ENCODE peak calls at places on chromosomes 3 and 15, in nine cellular contexts. F is epithelial cell of esophagus; N is islet precursor cell; H is stimulated activated CD4-positive, alpha-beta T cell treated with anti-CD3 and anti-CD28 coated beads, Interleukin-12 subunit alpha, Interleukin-12 subunit beta, amount 100 ng/mL, for 24 hours; T is amygdala; O is effector memory CD8-positive, alpha-beta T cell; S is activated naive CD4-positive, alpha-beta T cell; C is NB4; B is substantia nigra. R is an unnamed sample.
A peak's percentile ranks its signal among the peaks of the same experiment; 100 is the strongest.

GRCh38 chr15:88113909-88114308 is 142.6 kb downstream of the NTRK3 start:
- DNase-seq in F (no peak), O (no peak), S (no peak), B (no peak), H (no peak), C (no peak), N (peak; percentile 69), T (no peak), R (no peak)

GRCh38 chr3:72042397-72043211 is 257.7 kb upstream of the PROK2 start:
- DNase-seq in F (no peak), S (no peak), B (no peak), O (no peak), T (no peak), C (no peak), H (no peak), N (peak; percentile 86), R (no peak)

GRCh38 chr3:78507196-78507984 is 1260.4 kb downstream of the ROBO1 start:
- DNase-seq in S (no peak), T (no peak), B (no peak), C (no peak), O (no peak), H (no peak), N (peak; percentile 91), F (peak; percentile 79), R (no peak)

GRCh38 chr15:90190606-90191343 is 10.4 kb upstream of the SEMA4B start:
- DNase-seq in T (no peak), N (no peak), H (no peak), S (no peak), C (no peak), O (no peak), B (no peak), F (peak; percentile 97), R (no peak)

GRCh38 chr3:155760653-155761052 is 15.8 kb upstream of the PLCH1 start:
- DNase-seq in H (no peak), C (no peak), S (no peak), B (no peak), F (no peak), O (no peak), T (no peak), N (no peak), R (no peak)

GRCh38 chr15:76340802-76341365 is 4.3 kb downstream of the ISL2 start:
- DNase-seq in T (no peak), S (no peak), C (no peak), N (peak; percentile 81), O (peak; percentile 43), F (no peak), B (no peak), H (no peak), R (peak; percentile 27)

GRCh38 chr15:32866486-32867312 is 148.9 kb downstream of the GREM1 start:
- DNase-seq in H (no peak), S (no peak), T (no peak), C (peak; percentile 65), N (no peak), B (no peak), O (no peak), F (no peak), R (no peak)

GRCh38 chr3:169387751-169388696 is 275.5 kb downstream of the MECOM start:
- DNase-seq in H (no peak), N (peak; percentile 51), S (no peak), F (no peak), C (peak; percentile 19), T (no peak), B (no peak), O (no peak), R (no peak)

GRCh38 chr3:109563149-109563548 is 225.8 kb upstream of the DPPA4 start:
- DNase-seq in O (peak; percentile 26), N (no peak), H (no peak), B (no peak), T (no peak), S (no peak), C (peak; percentile 31), F (no peak), R (no peak)

GRCh38 chr3:108882762-108883161 is 60.2 kb downstream of the TRAT1 start:
- DNase-seq in F (no peak), H (no peak), B (no peak), O (no peak), N (no peak), C (no peak), T (no peak), S (no peak), R (no peak)

GRCh38 chr3:10804183-10804648 is 11.8 kb upstream of the SLC6A11 start:
- DNase-seq in H (no peak), T (no peak), N (peak; percentile 49), F (peak; percentile 96), B (no peak), C (no peak), S (no peak), O (no peak), R (no peak)

GRCh38 chr3:46280105-46280797 is 38.0 kb downstream of the CCR3 start:
- DNase-seq in H (no peak), O (peak; percentile 58), F (peak; percentile 82), B (no peak), N (no peak), S (no peak), T (no peak), C (no peak), R (no peak)